ENCODE peak calls at places on chromosomes 2 and 18, in four cellular contexts. W is suprapubic skin, R is H1, Z is A549. K is an unnamed sample.

GRCh38 chr2:130972410-130972809 is 120.8 kb downstream of the FAM168B start:
- DNase-seq in Z (no peak), R (no peak), W (no peak), K (no peak)

GRCh38 chr18:58604301-58604700 is 24.6 kb downstream of the ALPK2 start:
- DNase-seq in W (no peak), Z (no peak), R (no peak), K (no peak)

GRCh38 chr2:46974174-46974573 is 58.6 kb upstream of the MCFD2 start:
- DNase-seq in R (no peak), W (no peak), Z (no peak), K (no peak)

GRCh38 chr2:181357979-181358378 is 99.2 kb upstream of the ITGA4 start:
- DNase-seq in W (no peak), R (no peak), Z (no peak), K (no peak)

GRCh38 chr2:170930132-170931109 is 1.4 kb downstream of the GORASP2 start:
- DNase-seq in W (no peak), R (no peak), Z (peak; percentile 73), K (no peak)

GRCh38 chr18:35971661-35972196 is 750 bp upstream of the RMP24 start:
- DNase-seq in R (no peak), W (no peak), Z (no peak), K (no peak)

GRCh38 chr2:217611056-217611455 is 391.7 kb downstream of the TNS1 start:
- DNase-seq in W (no peak), Z (no peak), R (no peak), K (no peak)

GRCh38 chr2:236571161-236571560 is 1.5 kb downstream of the ACKR3 start:
- DNase-seq in W (no peak), Z (no peak), R (no peak), K (no peak)

GRCh38 chr18:53416985-53417384 is 807.5 kb downstream of the MBD2 start:
- DNase-seq in R (no peak), Z (no peak), W (no peak), K (no peak)

GRCh38 chr2:1990724-1991123 is 246.4 kb upstream of the PXDN start:
- DNase-seq in Z (peak; percentile 11), W (no peak), R (no peak), K (no peak)

GRCh38 chr2:43178602-43179542 is 47.5 kb downstream of the ZFP36L2 start:
- DNase-seq in W (peak; percentile 94), Z (peak; percentile 90), R (peak; percentile 63), K (peak; percentile 89)
- TF ChIP-seq EP300 in W (no peak), Z (no peak), R (no peak), K (no peak)

DNA sequence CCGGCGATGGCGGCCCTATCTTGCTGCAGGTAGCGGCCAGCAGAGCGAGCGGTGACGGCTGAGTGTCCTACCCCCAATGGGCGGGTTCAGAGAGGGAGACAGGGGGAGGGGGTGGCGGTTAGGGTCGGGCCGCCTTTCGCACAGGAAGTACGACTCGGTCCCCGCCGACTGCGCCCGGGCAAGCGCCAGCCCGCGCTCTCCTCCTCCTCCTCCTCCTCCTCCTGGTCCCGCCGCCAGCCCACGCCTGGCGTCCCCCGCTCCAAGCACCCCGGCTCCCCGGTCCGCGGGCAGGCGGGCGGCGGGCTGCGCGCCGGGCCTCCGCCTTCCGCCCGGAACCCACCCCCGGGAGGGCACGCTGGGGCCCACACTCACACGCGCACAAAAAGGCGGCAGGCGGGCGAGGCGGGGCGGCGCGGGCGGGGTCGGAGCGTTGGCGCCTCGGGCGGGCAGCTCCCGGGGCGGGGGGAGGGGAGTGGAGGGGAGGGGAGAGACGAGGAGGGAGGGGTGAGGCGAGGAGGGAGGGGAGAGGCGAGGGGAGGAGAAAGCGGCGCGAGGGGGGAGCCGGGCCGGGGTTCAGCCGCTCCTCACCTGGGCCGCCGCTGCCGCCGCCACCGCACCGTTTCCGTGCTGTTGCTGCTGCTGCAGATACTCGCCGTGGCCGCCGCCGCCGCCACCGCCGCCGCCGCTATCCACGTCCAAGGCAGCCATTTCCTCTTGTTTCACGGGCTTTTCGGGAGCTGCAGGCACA is 1.2 kb downstream of the SP3 start:
- DNase-seq in Z (peak; percentile 95), R (peak; percentile 63), W (peak; percentile 95), K (peak; percentile 91)
- TF ChIP-seq POLR2A in Z (peak; percentile 59), R (peak; percentile 39), W (peak; percentile 85), K (peak; percentile 92)

DNA sequence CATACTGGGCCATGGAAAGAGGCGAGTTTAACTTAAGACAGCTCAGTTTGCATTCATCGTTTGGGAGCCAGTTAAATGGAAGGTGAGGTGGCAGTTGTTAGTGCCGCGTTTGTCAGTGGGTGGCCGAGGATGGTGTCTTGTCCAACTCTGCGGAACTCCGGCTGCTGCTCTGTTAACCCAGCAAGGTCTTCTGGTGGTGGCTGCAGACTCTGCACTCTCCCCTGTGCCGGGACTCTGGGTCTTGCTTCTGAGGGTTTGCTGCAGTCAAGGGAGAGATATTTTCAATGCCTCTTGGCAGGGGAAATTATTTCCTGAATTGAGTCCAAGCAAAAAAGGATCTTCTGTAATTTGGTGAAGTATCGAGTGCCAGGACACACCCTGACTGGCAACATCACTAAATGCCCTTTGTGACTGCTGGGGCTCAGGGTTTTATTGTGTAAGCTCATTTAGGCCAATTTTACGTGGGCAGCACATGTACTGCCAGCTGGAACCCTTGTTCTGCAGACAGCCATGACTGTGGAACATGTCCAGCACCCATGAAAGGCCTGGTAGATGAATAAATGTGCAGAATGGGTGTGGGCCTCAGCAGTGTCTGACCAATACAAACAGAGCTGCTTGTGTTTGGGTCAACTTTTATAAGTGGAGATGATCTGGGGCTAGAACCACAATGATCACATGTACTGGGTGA is 58.1 kb downstream of the IL1R2 start:
- DNase-seq in W (peak; percentile 79), R (no peak), Z (no peak), K (no peak)
- TF ChIP-seq EP300 in W (no peak), R (no peak), Z (no peak), K (no peak)

DNA sequence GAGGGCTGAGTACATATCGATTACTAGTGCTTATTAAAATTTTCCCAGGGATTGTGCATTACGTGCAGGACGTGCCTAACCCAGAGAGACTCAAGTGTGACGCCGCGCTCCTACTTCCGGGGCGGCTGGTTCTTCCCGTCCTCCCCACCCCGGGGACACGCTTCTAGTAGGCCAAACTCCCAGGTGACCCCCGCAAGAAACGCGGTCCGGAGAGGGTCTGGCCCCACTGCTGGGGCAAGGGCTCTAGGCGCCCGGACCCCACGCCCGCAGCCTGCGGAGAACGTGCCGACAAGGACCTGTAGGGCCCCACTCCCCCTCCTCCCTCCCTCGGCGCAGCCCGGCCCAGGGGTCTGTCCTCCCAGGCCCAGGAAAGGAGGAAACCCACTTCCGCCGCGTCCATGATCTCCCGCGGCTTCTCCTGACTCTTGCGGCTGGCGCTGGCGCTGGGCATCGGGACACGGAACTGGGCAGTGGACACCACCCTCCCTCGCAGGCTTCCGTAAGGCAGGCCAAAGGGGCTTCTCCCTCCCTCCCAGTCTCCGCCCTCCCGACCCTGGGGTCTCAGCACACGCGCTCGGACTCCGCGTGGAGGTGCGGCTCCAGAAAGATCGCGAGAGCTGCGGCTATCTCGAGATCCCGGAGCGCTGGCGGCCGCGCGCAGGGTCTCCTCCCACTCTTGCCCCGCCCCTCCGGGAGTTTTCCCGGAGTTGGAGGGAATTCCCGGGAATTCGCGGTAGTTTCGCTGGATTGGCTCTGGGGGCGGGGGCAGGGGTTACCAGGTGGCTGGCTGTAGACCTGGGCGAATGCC is at the start of gene DARS1:
- DNase-seq in R (peak; percentile 86), W (peak; percentile 95), Z (peak; percentile 94), K (peak; percentile 92)
- TF ChIP-seq POLR2A in R (peak; percentile 89), W (peak; percentile 72), Z (peak; percentile 58), K (peak; percentile 83)

GRCh38 chr2:141201161-141201560 is 929.7 kb downstream of the LRP1B start:
- DNase-seq in R (no peak), W (no peak), Z (no peak), K (no peak)
- TF ChIP-seq EP300 in R (no peak), W (no peak), Z (no peak), K (no peak)

DNA sequence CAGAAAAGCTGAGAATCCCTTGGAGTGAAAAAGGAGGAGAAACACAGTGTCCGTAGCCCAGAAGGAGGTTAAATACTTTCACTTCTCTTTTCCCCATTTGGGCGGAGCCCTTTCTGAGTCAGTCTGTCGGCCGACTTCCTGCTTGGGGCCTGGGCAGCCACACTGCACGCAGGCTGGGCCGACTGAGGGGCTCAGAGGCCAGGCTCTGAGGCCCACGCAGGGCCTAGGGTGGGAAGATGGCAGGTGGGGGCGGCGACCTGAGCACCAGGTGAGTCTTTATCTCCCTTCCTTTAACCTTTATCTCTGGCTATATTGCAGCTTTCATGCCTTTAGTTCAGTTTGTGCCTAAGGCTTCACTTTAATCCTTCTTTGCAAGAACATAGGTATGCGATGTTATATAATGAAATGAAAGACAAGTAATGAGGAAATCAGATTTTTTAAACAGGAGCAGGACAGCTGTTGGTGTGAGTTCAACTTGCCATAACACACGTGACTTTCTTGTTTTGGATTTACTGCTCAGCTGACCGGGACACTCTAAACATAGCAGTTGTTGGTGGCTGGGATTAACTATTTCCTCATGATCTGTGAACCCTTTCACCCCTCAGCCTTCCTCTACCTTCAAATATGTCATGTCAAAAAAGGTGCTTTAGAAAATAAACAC is at the start of gene SP100:
- DNase-seq in Z (peak; percentile 69), R (no peak), W (peak; percentile 82), K (peak; percentile 90)
- TF ChIP-seq POLR2A in Z (peak; percentile 66), R (no peak), W (peak; percentile 74), K (no peak)

GRCh38 chr2:195318440-195319111 is 338.4 kb upstream of the SLC39A10 start:
- DNase-seq in R (no peak), Z (peak; percentile 56), W (no peak), K (no peak)
- TF ChIP-seq EP300 in R (no peak), Z (no peak), W (no peak), K (no peak)